ENCODE peak calls at places on chromosomes 7 and 10, in six cellular contexts. One of them, this sample, is unnamed.

GRCh38 chr7:127447326-127447945 is 54.9 kb upstream of the ZNF800 start:
- ATAC-seq in sciatic nerve: no peak
- ATAC-seq in effector memory CD8-positive, alpha-beta T cell: peak
- ATAC-seq in stimulated activated naive B cell treated with anti-CD40 and anti-IgM and Interleukin-4, amounts not matched to agents 10 μg/mL and 1 μg/mL and 100 μg/mL, for 72 hours: peak
- ATAC-seq in right cardiac atrium: peak
- ATAC-seq in mucosa of descending colon: peak
- ATAC-seq in this sample: no peak

GRCh38 chr10:26214538-26215461 is 1.8 kb upstream of the GAD2 start:
- ATAC-seq in sciatic nerve: no peak
- ATAC-seq in mucosa of descending colon: no peak
- ATAC-seq in effector memory CD8-positive, alpha-beta T cell: no peak
- ATAC-seq in right cardiac atrium: no peak
- ATAC-seq in stimulated activated naive B cell treated with anti-CD40 and anti-IgM and Interleukin-4, amounts not matched to agents 10 μg/mL and 1 μg/mL and 100 μg/mL, for 72 hours: no peak
- ATAC-seq in this sample: no peak

GRCh38 chr10:103836776-103837344 is 18.5 kb downstream of the SH3PXD2A start:
- ATAC-seq in stimulated activated naive B cell treated with anti-CD40 and anti-IgM and Interleukin-4, amounts not matched to agents 10 μg/mL and 1 μg/mL and 100 μg/mL, for 72 hours: no peak
- ATAC-seq in sciatic nerve: no peak
- ATAC-seq in right cardiac atrium: no peak
- ATAC-seq in effector memory CD8-positive, alpha-beta T cell: no peak
- ATAC-seq in mucosa of descending colon: peak
- ATAC-seq in this sample: no peak

GRCh38 chr10:77031531-77031930 is 606.1 kb downstream of the KCNMA1 start:
- ATAC-seq in mucosa of descending colon: no peak
- ATAC-seq in sciatic nerve: no peak
- ATAC-seq in right cardiac atrium: no peak
- ATAC-seq in stimulated activated naive B cell treated with anti-CD40 and anti-IgM and Interleukin-4, amounts not matched to agents 10 μg/mL and 1 μg/mL and 100 μg/mL, for 72 hours: no peak
- ATAC-seq in effector memory CD8-positive, alpha-beta T cell: no peak
- ATAC-seq in this sample: no peak

GRCh38 chr10:22610595-22610994 is 103.8 kb downstream of the PIP4K2A start:
- ATAC-seq in right cardiac atrium: no peak
- ATAC-seq in effector memory CD8-positive, alpha-beta T cell: no peak
- ATAC-seq in mucosa of descending colon: no peak
- ATAC-seq in sciatic nerve: no peak
- ATAC-seq in stimulated activated naive B cell treated with anti-CD40 and anti-IgM and Interleukin-4, amounts not matched to agents 10 μg/mL and 1 μg/mL and 100 μg/mL, for 72 hours: no peak
- ATAC-seq in this sample: no peak

GRCh38 chr10:113576853-113577252 is 24.0 kb downstream of the HABP2 start:
- ATAC-seq in effector memory CD8-positive, alpha-beta T cell: no peak
- ATAC-seq in right cardiac atrium: no peak
- ATAC-seq in stimulated activated naive B cell treated with anti-CD40 and anti-IgM and Interleukin-4, amounts not matched to agents 10 μg/mL and 1 μg/mL and 100 μg/mL, for 72 hours: no peak
- ATAC-seq in mucosa of descending colon: no peak
- ATAC-seq in sciatic nerve: no peak
- ATAC-seq in this sample: no peak

GRCh38 chr10:8638088-8638672 is 583.7 kb downstream of the GATA3 start:
- ATAC-seq in effector memory CD8-positive, alpha-beta T cell: no peak
- ATAC-seq in mucosa of descending colon: no peak
- ATAC-seq in right cardiac atrium: no peak
- ATAC-seq in stimulated activated naive B cell treated with anti-CD40 and anti-IgM and Interleukin-4, amounts not matched to agents 10 μg/mL and 1 μg/mL and 100 μg/mL, for 72 hours: no peak
- ATAC-seq in sciatic nerve: no peak
- ATAC-seq in this sample: no peak

GRCh38 chr7:107924841-107925490 is 34.0 kb downstream of the DLD start:
- ATAC-seq in right cardiac atrium: no peak
- ATAC-seq in stimulated activated naive B cell treated with anti-CD40 and anti-IgM and Interleukin-4, amounts not matched to agents 10 μg/mL and 1 μg/mL and 100 μg/mL, for 72 hours: peak
- ATAC-seq in effector memory CD8-positive, alpha-beta T cell: peak
- ATAC-seq in sciatic nerve: no peak
- ATAC-seq in mucosa of descending colon: no peak
- ATAC-seq in this sample: peak

GRCh38 chr10:11150255-11150731 is 132.6 kb downstream of the CELF2 start:
- ATAC-seq in right cardiac atrium: no peak
- ATAC-seq in effector memory CD8-positive, alpha-beta T cell: peak
- ATAC-seq in stimulated activated naive B cell treated with anti-CD40 and anti-IgM and Interleukin-4, amounts not matched to agents 10 μg/mL and 1 μg/mL and 100 μg/mL, for 72 hours: no peak
- ATAC-seq in mucosa of descending colon: peak
- ATAC-seq in sciatic nerve: no peak
- ATAC-seq in this sample: no peak

GRCh38 chr10:91023708-91024438 is 103.0 kb upstream of the ANKRD1 start:
- ATAC-seq in right cardiac atrium: peak
- ATAC-seq in mucosa of descending colon: no peak
- ATAC-seq in effector memory CD8-positive, alpha-beta T cell: no peak
- ATAC-seq in stimulated activated naive B cell treated with anti-CD40 and anti-IgM and Interleukin-4, amounts not matched to agents 10 μg/mL and 1 μg/mL and 100 μg/mL, for 72 hours: no peak
- ATAC-seq in sciatic nerve: peak
- ATAC-seq in this sample: peak

GRCh38 chr10:129293991-129294700 is 172.9 kb upstream of the MGMT start:
- ATAC-seq in sciatic nerve: no peak
- ATAC-seq in mucosa of descending colon: no peak
- ATAC-seq in effector memory CD8-positive, alpha-beta T cell: no peak
- ATAC-seq in stimulated activated naive B cell treated with anti-CD40 and anti-IgM and Interleukin-4, amounts not matched to agents 10 μg/mL and 1 μg/mL and 100 μg/mL, for 72 hours: no peak
- ATAC-seq in right cardiac atrium: no peak
- ATAC-seq in this sample: no peak

GRCh38 chr7:30728591-30729100 is 23.3 kb upstream of the INMT start:
- ATAC-seq in mucosa of descending colon: no peak
- ATAC-seq in sciatic nerve: no peak
- ATAC-seq in effector memory CD8-positive, alpha-beta T cell: no peak
- ATAC-seq in stimulated activated naive B cell treated with anti-CD40 and anti-IgM and Interleukin-4, amounts not matched to agents 10 μg/mL and 1 μg/mL and 100 μg/mL, for 72 hours: no peak
- ATAC-seq in right cardiac atrium: no peak
- ATAC-seq in this sample: no peak

GRCh38 chr10:122162566-122163181 is 108.4 kb upstream of the BTBD16 start:
- ATAC-seq in mucosa of descending colon: peak
- ATAC-seq in right cardiac atrium: peak
- ATAC-seq in stimulated activated naive B cell treated with anti-CD40 and anti-IgM and Interleukin-4, amounts not matched to agents 10 μg/mL and 1 μg/mL and 100 μg/mL, for 72 hours: peak
- ATAC-seq in sciatic nerve: peak
- ATAC-seq in effector memory CD8-positive, alpha-beta T cell: no peak
- ATAC-seq in this sample: no peak

GRCh38 chr7:47193003-47193402 is 388.9 kb downstream of the TNS3 start:
- ATAC-seq in stimulated activated naive B cell treated with anti-CD40 and anti-IgM and Interleukin-4, amounts not matched to agents 10 μg/mL and 1 μg/mL and 100 μg/mL, for 72 hours: no peak
- ATAC-seq in right cardiac atrium: no peak
- ATAC-seq in effector memory CD8-positive, alpha-beta T cell: no peak
- ATAC-seq in sciatic nerve: no peak
- ATAC-seq in mucosa of descending colon: peak
- ATAC-seq in this sample: no peak

GRCh38 chr7:86748843-86749720 is 105.4 kb downstream of the GRM3 start:
- ATAC-seq in right cardiac atrium: no peak
- ATAC-seq in effector memory CD8-positive, alpha-beta T cell: no peak
- ATAC-seq in stimulated activated naive B cell treated with anti-CD40 and anti-IgM and Interleukin-4, amounts not matched to agents 10 μg/mL and 1 μg/mL and 100 μg/mL, for 72 hours: peak
- ATAC-seq in sciatic nerve: peak
- ATAC-seq in mucosa of descending colon: no peak
- ATAC-seq in this sample: no peak

GRCh38 chr10:43064331-43065075 is 12.4 kb upstream of the RET start:
- ATAC-seq in effector memory CD8-positive, alpha-beta T cell: no peak
- ATAC-seq in sciatic nerve: no peak
- ATAC-seq in mucosa of descending colon: no peak
- ATAC-seq in stimulated activated naive B cell treated with anti-CD40 and anti-IgM and Interleukin-4, amounts not matched to agents 10 μg/mL and 1 μg/mL and 100 μg/mL, for 72 hours: no peak
- ATAC-seq in right cardiac atrium: no peak
- ATAC-seq in this sample: no peak

GRCh38 chr10:119724630-119725549 is 960 bp upstream of the INPP5F start:
- ATAC-seq in mucosa of descending colon: peak
- ATAC-seq in right cardiac atrium: peak
- ATAC-seq in stimulated activated naive B cell treated with anti-CD40 and anti-IgM and Interleukin-4, amounts not matched to agents 10 μg/mL and 1 μg/mL and 100 μg/mL, for 72 hours: peak
- ATAC-seq in effector memory CD8-positive, alpha-beta T cell: no peak
- ATAC-seq in sciatic nerve: peak
- ATAC-seq in this sample: no peak

GRCh38 chr10:118851062-118852035 is 96.6 kb upstream of the CACUL1 start:
- ATAC-seq in sciatic nerve: no peak
- ATAC-seq in stimulated activated naive B cell treated with anti-CD40 and anti-IgM and Interleukin-4, amounts not matched to agents 10 μg/mL and 1 μg/mL and 100 μg/mL, for 72 hours: peak
- ATAC-seq in mucosa of descending colon: no peak
- ATAC-seq in right cardiac atrium: no peak
- ATAC-seq in effector memory CD8-positive, alpha-beta T cell: no peak
- ATAC-seq in this sample: no peak

GRCh38 chr7:29345590-29345989 is 151.0 kb downstream of the CHN2 start:
- ATAC-seq in effector memory CD8-positive, alpha-beta T cell: peak
- ATAC-seq in stimulated activated naive B cell treated with anti-CD40 and anti-IgM and Interleukin-4, amounts not matched to agents 10 μg/mL and 1 μg/mL and 100 μg/mL, for 72 hours: peak
- ATAC-seq in mucosa of descending colon: peak
- ATAC-seq in right cardiac atrium: peak
- ATAC-seq in sciatic nerve: peak
- ATAC-seq in this sample: no peak

GRCh38 chr10:26805567-26806245 is 55.1 kb downstream of the ABI1 start:
- ATAC-seq in stimulated activated naive B cell treated with anti-CD40 and anti-IgM and Interleukin-4, amounts not matched to agents 10 μg/mL and 1 μg/mL and 100 μg/mL, for 72 hours: no peak
- ATAC-seq in mucosa of descending colon: peak
- ATAC-seq in effector memory CD8-positive, alpha-beta T cell: peak
- ATAC-seq in right cardiac atrium: no peak
- ATAC-seq in sciatic nerve: no peak
- ATAC-seq in this sample: no peak

GRCh38 chr7:50970092-50970491 is 187.4 kb upstream of the GRB10 start:
- ATAC-seq in sciatic nerve: no peak
- ATAC-seq in effector memory CD8-positive, alpha-beta T cell: no peak
- ATAC-seq in stimulated activated naive B cell treated with anti-CD40 and anti-IgM and Interleukin-4, amounts not matched to agents 10 μg/mL and 1 μg/mL and 100 μg/mL, for 72 hours: no peak
- ATAC-seq in right cardiac atrium: no peak
- ATAC-seq in mucosa of descending colon: peak
- ATAC-seq in this sample: no peak

GRCh38 chr10:7035111-7035761 is 375.6 kb downstream of the SFMBT2 start:
- ATAC-seq in effector memory CD8-positive, alpha-beta T cell: peak
- ATAC-seq in right cardiac atrium: no peak
- ATAC-seq in stimulated activated naive B cell treated with anti-CD40 and anti-IgM and Interleukin-4, amounts not matched to agents 10 μg/mL and 1 μg/mL and 100 μg/mL, for 72 hours: no peak
- ATAC-seq in mucosa of descending colon: no peak
- ATAC-seq in sciatic nerve: no peak
- ATAC-seq in this sample: no peak

GRCh38 chr10:86744067-86744725 is 12.2 kb upstream of the BMPR1A start:
- ATAC-seq in effector memory CD8-positive, alpha-beta T cell: no peak
- ATAC-seq in right cardiac atrium: peak
- ATAC-seq in sciatic nerve: peak
- ATAC-seq in mucosa of descending colon: peak
- ATAC-seq in stimulated activated naive B cell treated with anti-CD40 and anti-IgM and Interleukin-4, amounts not matched to agents 10 μg/mL and 1 μg/mL and 100 μg/mL, for 72 hours: no peak
- ATAC-seq in this sample: peak